ENCODE peak calls at places on chromosomes 16 and 17, in four cellular contexts. P, J, H and G are unnamed samples.

GRCh38 chr17:79574108-79574507 is 36.7 kb downstream of the RBFOX3 start:
- DNase-seq in P (no peak), J (no peak), H (peak), G (no peak)

GRCh38 chr17:49361129-49361901 is 735 bp downstream of the ZNF652 start:
- DNase-seq in P (peak), J (peak), H (peak), G (no peak)

GRCh38 chr17:4806770-4807533 is at the start of gene PLD2:
- DNase-seq in P (peak), J (peak), H (peak), G (peak)

GRCh38 chr17:72984145-72984924 is 108.2 kb downstream of the SLC39A11 start:
- DNase-seq in P (no peak), J (peak), H (peak), G (no peak)

GRCh38 chr17:49582055-49582703 is 6.5 kb downstream of the NXPH3 start:
- DNase-seq in P (no peak), J (no peak), H (no peak), G (no peak)

GRCh38 chr16:86227041-86227440 is 283.3 kb upstream of the FOXF1 start:
- DNase-seq in P (no peak), J (no peak), H (no peak), G (no peak)

GRCh38 chr16:991759-992158 is 10.2 kb downstream of the SOX8 start:
- DNase-seq in P (no peak), J (no peak), H (no peak), G (no peak)

GRCh38 chr17:76497699-76497978 is 3.6 kb downstream of the RHBDF2 start:
- DNase-seq in P (no peak), J (no peak), H (no peak), G (no peak)

GRCh38 chr16:85524630-85525463 is 88.3 kb upstream of the GSE1 start:
- DNase-seq in P (no peak), J (no peak), H (peak), G (peak)

DNA sequence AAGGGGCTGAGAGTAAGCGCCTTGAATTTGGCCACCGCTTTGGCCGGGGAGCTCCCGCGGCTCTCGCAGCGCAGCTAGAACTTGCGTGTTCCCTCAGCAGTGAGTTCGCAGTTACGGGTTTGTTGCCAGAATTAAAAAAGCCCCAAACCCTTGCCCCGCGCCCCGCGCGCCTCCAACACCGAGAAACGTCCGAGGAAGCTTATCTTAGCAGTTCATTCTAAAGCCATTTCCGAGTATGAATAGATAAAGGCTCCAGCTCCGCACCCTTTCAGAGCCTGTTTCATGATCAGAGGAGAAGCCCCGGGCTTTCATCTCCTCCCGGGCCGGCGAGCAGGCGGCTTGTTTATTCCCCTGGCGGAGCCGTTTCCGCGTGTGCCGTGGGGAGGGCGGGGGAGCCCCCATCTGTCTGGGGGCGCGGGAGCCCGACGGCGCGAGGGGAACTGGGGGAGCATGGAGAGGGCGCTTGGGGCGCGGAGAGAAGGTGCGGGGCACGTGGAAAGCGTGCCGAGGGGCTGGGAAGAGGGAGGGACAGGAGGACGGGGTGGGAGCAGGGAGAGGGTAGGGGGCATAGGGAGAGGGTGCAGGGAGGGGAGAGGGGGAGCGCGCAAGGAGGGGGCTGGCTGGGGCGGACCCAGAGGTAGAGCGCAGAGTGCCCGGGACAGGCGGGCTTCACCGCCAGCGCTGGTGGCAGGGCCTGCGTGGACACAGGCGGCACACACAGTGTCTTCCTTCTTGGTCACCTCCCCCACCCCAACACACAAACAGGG is 9.9 kb downstream of the TBX4 start:
- DNase-seq in P (peak), J (peak), H (peak), G (peak)
- TF ChIP-seq EZH2 in P (peak), J (peak), H (no peak), G (peak)

GRCh38 chr16:83951544-83951943 is 1.5 kb upstream of the OSGIN1 start:
- DNase-seq in P (no peak), J (no peak), H (no peak), G (no peak)
- H3K27ac ChIP-seq in P (no peak), J (no peak), H (no peak), G (no peak)

GRCh38 chr17:82678265-82678891 is 20.1 kb downstream of the RAB40B start:
- DNase-seq in P (no peak), J (no peak), H (no peak), G (no peak)
- TF ChIP-seq EZH2 in P (no peak), J (no peak), H (no peak), G (no peak)

GRCh38 chr17:58517378-58517927 is 3.0 kb upstream of the MTMR4 start:
- DNase-seq in P (no peak), J (no peak), H (no peak), G (no peak)
- H3K27ac ChIP-seq in P (peak), J (peak), H (peak), G (peak)

DNA sequence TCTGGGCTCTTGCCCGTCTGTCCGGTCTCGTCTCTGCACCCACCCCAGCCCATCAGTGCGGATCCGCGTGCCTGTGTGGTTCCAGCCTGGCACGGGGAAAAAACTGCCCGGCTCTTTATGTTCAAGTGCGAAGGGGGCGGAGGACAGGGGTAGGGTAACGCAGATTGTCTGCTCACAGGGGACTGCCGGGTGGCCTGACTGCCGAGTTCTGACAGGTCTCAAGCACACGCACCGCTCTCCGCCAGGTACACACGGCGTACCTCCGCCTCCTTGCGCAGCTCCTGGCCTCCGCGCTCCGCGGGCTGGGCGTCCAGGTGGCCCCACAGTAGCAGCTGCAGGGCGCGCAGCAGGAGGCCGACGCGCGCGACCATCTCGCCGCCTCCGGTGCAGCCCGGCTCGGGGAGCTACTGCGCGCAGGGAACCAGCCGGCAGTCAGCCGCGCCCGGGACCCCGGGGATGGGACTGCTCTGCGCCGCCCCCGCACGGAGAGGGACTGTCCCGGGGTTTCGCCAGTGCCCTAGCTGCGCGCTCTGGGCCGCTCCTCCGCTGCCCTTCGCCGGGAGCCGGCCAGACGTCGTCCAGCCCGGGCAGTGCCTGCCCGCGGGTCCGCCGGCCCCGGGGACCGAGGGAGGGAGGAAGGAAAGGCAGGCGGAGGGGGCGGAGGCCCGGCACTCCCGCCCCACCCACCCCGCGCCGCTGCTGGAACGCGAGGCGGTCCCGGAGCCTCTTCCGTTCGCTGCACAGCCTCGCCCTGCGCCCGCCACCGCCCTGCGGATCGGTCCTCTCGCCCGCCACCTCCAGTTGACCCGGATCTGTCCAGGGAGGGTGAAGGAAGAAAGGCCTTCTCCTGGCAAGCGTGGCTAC is at the start of gene MMP28:
- DNase-seq in P (peak), J (peak), H (peak), G (peak)
- TF ChIP-seq EZH2 in P (peak), J (peak), H (no peak), G (peak)

GRCh38 chr17:41416478-41416877 is 7.9 kb downstream of the KRT37 start:
- DNase-seq in P (no peak), J (no peak), H (no peak), G (no peak)
- H3K27ac ChIP-seq in P (no peak), J (no peak), H (no peak), G (no peak)

GRCh38 chr17:74981979-74982662 is 5.3 kb upstream of the CDR2L start:
- DNase-seq in P (peak), J (peak), H (peak), G (peak)
- TF ChIP-seq EZH2 in P (no peak), J (no peak), H (no peak), G (peak)